ENCODE peak calls at places on chromosomes 5 and 9, in five cellular contexts. One of them, this sample, is unnamed.

GRCh38 chr9:115594551-115594950 is 476.6 kb upstream of the TNC start:
- DNase-seq in heart left ventricle: no peak
- DNase-seq in endothelial cell: no peak
- DNase-seq in mesothelial cell of epicardium: no peak
- DNase-seq in uterus: no peak
- DNase-seq in this sample: no peak

GRCh38 chr5:137888875-137889759 is at the start of gene PKD2L2:
- DNase-seq in heart left ventricle: peak
- DNase-seq in mesothelial cell of epicardium: no peak
- DNase-seq in uterus: peak
- DNase-seq in endothelial cell: peak
- DNase-seq in this sample: no peak

GRCh38 chr9:114017741-114018715 is 60.1 kb downstream of the AMBP start:
- DNase-seq in heart left ventricle: no peak
- DNase-seq in mesothelial cell of epicardium: no peak
- DNase-seq in uterus: no peak
- DNase-seq in endothelial cell: peak
- DNase-seq in this sample: no peak

GRCh38 chr5:133205204-133205603 is 153.4 kb downstream of the HSPA4 start:
- DNase-seq in endothelial cell: no peak
- DNase-seq in mesothelial cell of epicardium: no peak
- DNase-seq in heart left ventricle: no peak
- DNase-seq in uterus: no peak
- DNase-seq in this sample: no peak

GRCh38 chr5:67003906-67004729 is 192.5 kb downstream of the CD180 start:
- DNase-seq in endothelial cell: peak
- DNase-seq in mesothelial cell of epicardium: peak
- DNase-seq in heart left ventricle: peak
- DNase-seq in uterus: peak
- DNase-seq in this sample: peak

GRCh38 chr5:14706615-14707021 is 42.1 kb downstream of the OTULIN start:
- DNase-seq in mesothelial cell of epicardium: no peak
- DNase-seq in heart left ventricle: no peak
- DNase-seq in uterus: no peak
- DNase-seq in endothelial cell: no peak
- DNase-seq in this sample: no peak

GRCh38 chr5:22787807-22788206 is 65.3 kb downstream of the CDH12 start:
- DNase-seq in uterus: no peak
- DNase-seq in heart left ventricle: no peak
- DNase-seq in mesothelial cell of epicardium: no peak
- DNase-seq in endothelial cell: no peak
- DNase-seq in this sample: no peak

GRCh38 chr5:124859027-124859426 is 112.6 kb upstream of the ZNF608 start:
- DNase-seq in uterus: no peak
- DNase-seq in mesothelial cell of epicardium: no peak
- DNase-seq in endothelial cell: no peak
- DNase-seq in heart left ventricle: no peak
- DNase-seq in this sample: no peak

DNA sequence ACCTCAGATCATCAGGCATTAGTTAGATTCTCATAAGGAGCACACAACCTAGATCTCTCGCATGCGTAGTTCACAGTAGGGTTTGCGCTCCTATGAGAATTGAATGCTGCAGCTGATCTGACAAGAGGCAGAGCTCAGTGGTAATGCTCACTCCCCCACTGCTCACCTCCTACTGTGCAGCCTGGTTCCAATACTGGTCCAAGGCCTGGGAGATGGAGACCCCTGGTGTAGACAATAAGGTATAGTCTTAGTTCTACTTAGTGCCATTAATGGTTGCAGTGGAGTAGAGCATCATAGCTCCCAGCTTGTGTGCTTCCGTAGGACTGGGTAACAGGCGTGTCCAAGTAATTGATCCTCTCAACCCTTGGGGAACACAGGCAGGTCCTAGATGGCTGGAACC is 70.4 kb upstream of the ANKRD55 start:
- DNase-seq in uterus: no peak
- DNase-seq in endothelial cell: no peak
- DNase-seq in mesothelial cell of epicardium: no peak
- DNase-seq in heart left ventricle: no peak
- DNase-seq in this sample: no peak
- TF ChIP-seq CTCF in uterus: no peak
- TF ChIP-seq CTCF in endothelial cell: no peak
- TF ChIP-seq CTCF in mesothelial cell of epicardium: no peak
- TF ChIP-seq CTCF in heart left ventricle: no peak
- TF ChIP-seq CTCF in this sample: no peak

GRCh38 chr9:35792044-35792813 is 838 bp downstream of the NPR2 start:
- DNase-seq in uterus: peak
- DNase-seq in endothelial cell: no peak
- DNase-seq in heart left ventricle: no peak
- DNase-seq in mesothelial cell of epicardium: no peak
- DNase-seq in this sample: peak

GRCh38 chr9:35790025-35790384 is 1.4 kb upstream of the NPR2 start:
- DNase-seq in endothelial cell: no peak
- DNase-seq in uterus: no peak
- DNase-seq in heart left ventricle: no peak
- DNase-seq in mesothelial cell of epicardium: no peak
- DNase-seq in this sample: no peak

GRCh38 chr9:35791321-35791921 is at the start of gene NPR2:
- DNase-seq in uterus: peak
- DNase-seq in endothelial cell: peak
- DNase-seq in heart left ventricle: peak
- DNase-seq in mesothelial cell of epicardium: peak
- DNase-seq in this sample: peak

GRCh38 chr9:35789541-35789940 is 1.9 kb upstream of the NPR2 start:
- DNase-seq in mesothelial cell of epicardium: no peak
- DNase-seq in heart left ventricle: no peak
- DNase-seq in endothelial cell: no peak
- DNase-seq in uterus: no peak
- DNase-seq in this sample: no peak

GRCh38 chr9:35790385-35791291 is 753 bp upstream of the NPR2 start:
- DNase-seq in heart left ventricle: peak
- DNase-seq in uterus: peak
- DNase-seq in endothelial cell: peak
- DNase-seq in mesothelial cell of epicardium: peak
- DNase-seq in this sample: peak
- TF ChIP-seq CTCF in heart left ventricle: peak
- TF ChIP-seq CTCF in uterus: peak
- TF ChIP-seq CTCF in endothelial cell: peak
- TF ChIP-seq CTCF in mesothelial cell of epicardium: peak
- TF ChIP-seq CTCF in this sample: peak

GRCh38 chr5:150778517-150779396 is at the start of gene SMIM3:
- DNase-seq in uterus: peak
- DNase-seq in mesothelial cell of epicardium: peak
- DNase-seq in endothelial cell: peak
- DNase-seq in heart left ventricle: peak
- DNase-seq in this sample: peak
- TF ChIP-seq CTCF in uterus: peak
- TF ChIP-seq CTCF in mesothelial cell of epicardium: no peak
- TF ChIP-seq CTCF in endothelial cell: no peak
- TF ChIP-seq CTCF in heart left ventricle: peak
- TF ChIP-seq CTCF in this sample: no peak

GRCh38 chr5:10233505-10233904 is 16.2 kb downstream of the ATPSCKMT start:
- DNase-seq in uterus: no peak
- DNase-seq in endothelial cell: peak
- DNase-seq in mesothelial cell of epicardium: peak
- DNase-seq in heart left ventricle: no peak
- DNase-seq in this sample: peak
- TF ChIP-seq CTCF in uterus: no peak
- TF ChIP-seq CTCF in endothelial cell: no peak
- TF ChIP-seq CTCF in mesothelial cell of epicardium: no peak
- TF ChIP-seq CTCF in heart left ventricle: peak
- TF ChIP-seq CTCF in this sample: peak

GRCh38 chr9:88706193-88707112 is 171.5 kb downstream of the NXNL2 start:
- DNase-seq in endothelial cell: no peak
- DNase-seq in uterus: no peak
- DNase-seq in heart left ventricle: no peak
- DNase-seq in mesothelial cell of epicardium: no peak
- DNase-seq in this sample: peak
- TF ChIP-seq CTCF in endothelial cell: no peak
- TF ChIP-seq CTCF in uterus: no peak
- TF ChIP-seq CTCF in heart left ventricle: no peak
- TF ChIP-seq CTCF in mesothelial cell of epicardium: no peak
- TF ChIP-seq CTCF in this sample: no peak

GRCh38 chr5:142517840-142518239 is 168.1 kb downstream of the FGF1 start:
- DNase-seq in uterus: no peak
- DNase-seq in endothelial cell: no peak
- DNase-seq in mesothelial cell of epicardium: no peak
- DNase-seq in heart left ventricle: no peak
- DNase-seq in this sample: no peak

GRCh38 chr5:142520885-142521284 is 165.0 kb downstream of the FGF1 start:
- DNase-seq in heart left ventricle: no peak
- DNase-seq in uterus: no peak
- DNase-seq in mesothelial cell of epicardium: no peak
- DNase-seq in endothelial cell: no peak
- DNase-seq in this sample: no peak

GRCh38 chr5:142516732-142517131 is 169.2 kb downstream of the FGF1 start:
- DNase-seq in endothelial cell: no peak
- DNase-seq in heart left ventricle: no peak
- DNase-seq in mesothelial cell of epicardium: no peak
- DNase-seq in uterus: no peak
- DNase-seq in this sample: no peak

GRCh38 chr5:142522983-142523382 is 162.9 kb downstream of the FGF1 start:
- DNase-seq in endothelial cell: no peak
- DNase-seq in heart left ventricle: no peak
- DNase-seq in mesothelial cell of epicardium: no peak
- DNase-seq in uterus: no peak
- DNase-seq in this sample: no peak

GRCh38 chr5:142521706-142522105 is 164.2 kb downstream of the FGF1 start:
- DNase-seq in uterus: no peak
- DNase-seq in mesothelial cell of epicardium: no peak
- DNase-seq in endothelial cell: no peak
- DNase-seq in heart left ventricle: no peak
- DNase-seq in this sample: no peak
- TF ChIP-seq CTCF in uterus: no peak
- TF ChIP-seq CTCF in mesothelial cell of epicardium: no peak
- TF ChIP-seq CTCF in endothelial cell: no peak
- TF ChIP-seq CTCF in heart left ventricle: no peak
- TF ChIP-seq CTCF in this sample: no peak

GRCh38 chr5:135880278-135880677 is 15.4 kb downstream of the IL9 start:
- DNase-seq in uterus: no peak
- DNase-seq in endothelial cell: peak
- DNase-seq in mesothelial cell of epicardium: peak
- DNase-seq in heart left ventricle: no peak
- DNase-seq in this sample: peak
- TF ChIP-seq CTCF in uterus: no peak
- TF ChIP-seq CTCF in endothelial cell: peak
- TF ChIP-seq CTCF in mesothelial cell of epicardium: no peak
- TF ChIP-seq CTCF in heart left ventricle: no peak
- TF ChIP-seq CTCF in this sample: no peak

GRCh38 chr5:171604195-171604594 is 181.4 kb upstream of the SMIM23 start:
- DNase-seq in heart left ventricle: no peak
- DNase-seq in mesothelial cell of epicardium: no peak
- DNase-seq in uterus: no peak
- DNase-seq in endothelial cell: no peak
- DNase-seq in this sample: no peak

GRCh38 chr5:171607863-171608262 is 177.8 kb upstream of the SMIM23 start:
- DNase-seq in heart left ventricle: no peak
- DNase-seq in uterus: no peak
- DNase-seq in endothelial cell: no peak
- DNase-seq in mesothelial cell of epicardium: no peak
- DNase-seq in this sample: no peak

GRCh38 chr5:171610686-171611085 is 174.9 kb upstream of the SMIM23 start:
- DNase-seq in heart left ventricle: no peak
- DNase-seq in uterus: no peak
- DNase-seq in mesothelial cell of epicardium: no peak
- DNase-seq in endothelial cell: no peak
- DNase-seq in this sample: no peak

GRCh38 chr5:171610053-171610452 is 175.6 kb upstream of the SMIM23 start:
- DNase-seq in uterus: no peak
- DNase-seq in mesothelial cell of epicardium: no peak
- DNase-seq in endothelial cell: no peak
- DNase-seq in heart left ventricle: no peak
- DNase-seq in this sample: no peak

GRCh38 chr5:171606414-171607024 is 179.1 kb upstream of the SMIM23 start:
- DNase-seq in endothelial cell: no peak
- DNase-seq in heart left ventricle: no peak
- DNase-seq in mesothelial cell of epicardium: no peak
- DNase-seq in uterus: no peak
- DNase-seq in this sample: no peak
- TF ChIP-seq CTCF in endothelial cell: peak
- TF ChIP-seq CTCF in heart left ventricle: no peak
- TF ChIP-seq CTCF in mesothelial cell of epicardium: no peak
- TF ChIP-seq CTCF in uterus: no peak
- TF ChIP-seq CTCF in this sample: no peak

GRCh38 chr5:61575103-61575502 is 243.0 kb downstream of the ZSWIM6 start:
- DNase-seq in endothelial cell: peak
- DNase-seq in mesothelial cell of epicardium: no peak
- DNase-seq in heart left ventricle: no peak
- DNase-seq in uterus: no peak
- DNase-seq in this sample: peak
- TF ChIP-seq CTCF in endothelial cell: no peak
- TF ChIP-seq CTCF in mesothelial cell of epicardium: no peak
- TF ChIP-seq CTCF in heart left ventricle: no peak
- TF ChIP-seq CTCF in uterus: no peak
- TF ChIP-seq CTCF in this sample: no peak

GRCh38 chr5:91219803-91220371 is 163.2 kb downstream of the ARRDC3 start:
- DNase-seq in endothelial cell: peak
- DNase-seq in uterus: no peak
- DNase-seq in mesothelial cell of epicardium: no peak
- DNase-seq in heart left ventricle: no peak
- DNase-seq in this sample: no peak
- TF ChIP-seq CTCF in endothelial cell: peak
- TF ChIP-seq CTCF in uterus: no peak
- TF ChIP-seq CTCF in mesothelial cell of epicardium: no peak
- TF ChIP-seq CTCF in heart left ventricle: peak
- TF ChIP-seq CTCF in this sample: peak